ENCODE peak calls at places on chromosome 6, in nine cellular contexts. One of them, this sample, is unnamed.
A peak's percentile ranks its signal among the peaks of the same experiment; 100 is the strongest.

GRCh38 chr6:125300992-125301434 is 754 bp downstream of the HDDC2 start:
- DNase-seq in HCEC 1CT: peak; percentile 33
- DNase-seq in ovary: no peak
- DNase-seq in neural progenitor cell: no peak
- DNase-seq in naive thymus-derived CD8-positive, alpha-beta T cell: no peak
- DNase-seq in Peyer's patch: no peak
- DNase-seq in NCI-H2171 treated with DMSO at 0.1 percent for 48 hours: no peak
- DNase-seq in stimulated activated CD4-positive, alpha-beta T cell treated with anti-CD3 and anti-CD28 coated beads, TNF-alpha, amount 100 ng/mL, for 4 hours: no peak
- DNase-seq in tibial artery: peak; percentile 36
- DNase-seq in this sample: no peak

GRCh38 chr6:11043961-11044711 is at the start of gene ELOVL2:
- DNase-seq in HCEC 1CT: peak; percentile 23
- DNase-seq in ovary: no peak
- DNase-seq in neural progenitor cell: peak; percentile 82
- DNase-seq in naive thymus-derived CD8-positive, alpha-beta T cell: no peak
- DNase-seq in Peyer's patch: no peak
- DNase-seq in NCI-H2171 treated with DMSO at 0.1 percent for 48 hours: no peak
- DNase-seq in stimulated activated CD4-positive, alpha-beta T cell treated with anti-CD3 and anti-CD28 coated beads, TNF-alpha, amount 100 ng/mL, for 4 hours: no peak
- DNase-seq in tibial artery: no peak
- DNase-seq in this sample: no peak

GRCh38 chr6:57421503-57421902 is 104.1 kb downstream of the PRIM2 start:
- DNase-seq in HCEC 1CT: no peak
- DNase-seq in ovary: no peak
- DNase-seq in neural progenitor cell: no peak
- DNase-seq in naive thymus-derived CD8-positive, alpha-beta T cell: no peak
- DNase-seq in Peyer's patch: no peak
- DNase-seq in NCI-H2171 treated with DMSO at 0.1 percent for 48 hours: no peak
- DNase-seq in stimulated activated CD4-positive, alpha-beta T cell treated with anti-CD3 and anti-CD28 coated beads, TNF-alpha, amount 100 ng/mL, for 4 hours: no peak
- DNase-seq in tibial artery: no peak
- DNase-seq in this sample: no peak

GRCh38 chr6:149387787-149388512 is 12.1 kb upstream of the SUMO4 start:
- DNase-seq in HCEC 1CT: no peak
- DNase-seq in ovary: no peak
- DNase-seq in neural progenitor cell: no peak
- DNase-seq in naive thymus-derived CD8-positive, alpha-beta T cell: no peak
- DNase-seq in Peyer's patch: no peak
- DNase-seq in NCI-H2171 treated with DMSO at 0.1 percent for 48 hours: no peak
- DNase-seq in stimulated activated CD4-positive, alpha-beta T cell treated with anti-CD3 and anti-CD28 coated beads, TNF-alpha, amount 100 ng/mL, for 4 hours: no peak
- DNase-seq in tibial artery: no peak
- DNase-seq in this sample: peak; percentile 31

GRCh38 chr6:56555438-56555872 is 87.2 kb downstream of the DST start:
- DNase-seq in HCEC 1CT: no peak
- DNase-seq in ovary: peak; percentile 32
- DNase-seq in neural progenitor cell: peak; percentile 64
- DNase-seq in naive thymus-derived CD8-positive, alpha-beta T cell: no peak
- DNase-seq in Peyer's patch: no peak
- DNase-seq in NCI-H2171 treated with DMSO at 0.1 percent for 48 hours: peak; percentile 14
- DNase-seq in stimulated activated CD4-positive, alpha-beta T cell treated with anti-CD3 and anti-CD28 coated beads, TNF-alpha, amount 100 ng/mL, for 4 hours: no peak
- DNase-seq in tibial artery: no peak
- DNase-seq in this sample: no peak

GRCh38 chr6:78810698-78811097 is 56.7 kb upstream of the IRAK1BP1 start:
- DNase-seq in HCEC 1CT: peak; percentile 9
- DNase-seq in ovary: no peak
- DNase-seq in neural progenitor cell: no peak
- DNase-seq in naive thymus-derived CD8-positive, alpha-beta T cell: no peak
- DNase-seq in Peyer's patch: no peak
- DNase-seq in NCI-H2171 treated with DMSO at 0.1 percent for 48 hours: no peak
- DNase-seq in stimulated activated CD4-positive, alpha-beta T cell treated with anti-CD3 and anti-CD28 coated beads, TNF-alpha, amount 100 ng/mL, for 4 hours: no peak
- DNase-seq in tibial artery: no peak
- DNase-seq in this sample: no peak

GRCh38 chr6:13836170-13836569 is 21.8 kb upstream of the MCUR1 start:
- DNase-seq in HCEC 1CT: no peak
- DNase-seq in ovary: no peak
- DNase-seq in neural progenitor cell: no peak
- DNase-seq in naive thymus-derived CD8-positive, alpha-beta T cell: no peak
- DNase-seq in Peyer's patch: no peak
- DNase-seq in NCI-H2171 treated with DMSO at 0.1 percent for 48 hours: no peak
- DNase-seq in stimulated activated CD4-positive, alpha-beta T cell treated with anti-CD3 and anti-CD28 coated beads, TNF-alpha, amount 100 ng/mL, for 4 hours: no peak
- DNase-seq in tibial artery: no peak
- DNase-seq in this sample: no peak

GRCh38 chr6:28207244-28208179 is 17.6 kb upstream of the ZSCAN9 start:
- DNase-seq in HCEC 1CT: peak; percentile 44
- DNase-seq in ovary: no peak
- DNase-seq in neural progenitor cell: peak; percentile 79
- DNase-seq in naive thymus-derived CD8-positive, alpha-beta T cell: no peak
- DNase-seq in Peyer's patch: peak; percentile 60
- DNase-seq in NCI-H2171 treated with DMSO at 0.1 percent for 48 hours: no peak
- DNase-seq in stimulated activated CD4-positive, alpha-beta T cell treated with anti-CD3 and anti-CD28 coated beads, TNF-alpha, amount 100 ng/mL, for 4 hours: no peak
- DNase-seq in tibial artery: no peak
- DNase-seq in this sample: peak; percentile 24

GRCh38 chr6:40542175-40542764 is 44.9 kb downstream of the LRFN2 start:
- DNase-seq in HCEC 1CT: no peak
- DNase-seq in ovary: no peak
- DNase-seq in neural progenitor cell: peak; percentile 46
- DNase-seq in naive thymus-derived CD8-positive, alpha-beta T cell: no peak
- DNase-seq in Peyer's patch: no peak
- DNase-seq in NCI-H2171 treated with DMSO at 0.1 percent for 48 hours: peak; percentile 2
- DNase-seq in stimulated activated CD4-positive, alpha-beta T cell treated with anti-CD3 and anti-CD28 coated beads, TNF-alpha, amount 100 ng/mL, for 4 hours: no peak
- DNase-seq in tibial artery: no peak
- DNase-seq in this sample: no peak

GRCh38 chr6:6246539-6246938 is 73.9 kb downstream of the F13A1 start:
- DNase-seq in HCEC 1CT: no peak
- DNase-seq in ovary: no peak
- DNase-seq in neural progenitor cell: no peak
- DNase-seq in naive thymus-derived CD8-positive, alpha-beta T cell: no peak
- DNase-seq in Peyer's patch: no peak
- DNase-seq in NCI-H2171 treated with DMSO at 0.1 percent for 48 hours: no peak
- DNase-seq in stimulated activated CD4-positive, alpha-beta T cell treated with anti-CD3 and anti-CD28 coated beads, TNF-alpha, amount 100 ng/mL, for 4 hours: no peak
- DNase-seq in tibial artery: no peak
- DNase-seq in this sample: no peak

GRCh38 chr6:88910922-88911778 is 52.3 kb downstream of the RNGTT start:
- DNase-seq in HCEC 1CT: no peak
- DNase-seq in ovary: no peak
- DNase-seq in neural progenitor cell: no peak
- DNase-seq in naive thymus-derived CD8-positive, alpha-beta T cell: no peak
- DNase-seq in Peyer's patch: no peak
- DNase-seq in NCI-H2171 treated with DMSO at 0.1 percent for 48 hours: peak; percentile 19
- DNase-seq in stimulated activated CD4-positive, alpha-beta T cell treated with anti-CD3 and anti-CD28 coated beads, TNF-alpha, amount 100 ng/mL, for 4 hours: no peak
- DNase-seq in tibial artery: no peak
- DNase-seq in this sample: no peak

GRCh38 chr6:168526841-168527281 is 85.9 kb downstream of the SMOC2 start:
- DNase-seq in HCEC 1CT: no peak
- DNase-seq in ovary: peak; percentile 62
- DNase-seq in neural progenitor cell: no peak
- DNase-seq in naive thymus-derived CD8-positive, alpha-beta T cell: no peak
- DNase-seq in Peyer's patch: no peak
- DNase-seq in NCI-H2171 treated with DMSO at 0.1 percent for 48 hours: no peak
- DNase-seq in stimulated activated CD4-positive, alpha-beta T cell treated with anti-CD3 and anti-CD28 coated beads, TNF-alpha, amount 100 ng/mL, for 4 hours: no peak
- DNase-seq in tibial artery: peak; percentile 69
- DNase-seq in this sample: peak; percentile 29

GRCh38 chr6:39684790-39685485 is 40.3 kb downstream of the KIF6 start:
- DNase-seq in HCEC 1CT: no peak
- DNase-seq in ovary: no peak
- DNase-seq in neural progenitor cell: no peak
- DNase-seq in naive thymus-derived CD8-positive, alpha-beta T cell: no peak
- DNase-seq in Peyer's patch: no peak
- DNase-seq in NCI-H2171 treated with DMSO at 0.1 percent for 48 hours: no peak
- DNase-seq in stimulated activated CD4-positive, alpha-beta T cell treated with anti-CD3 and anti-CD28 coated beads, TNF-alpha, amount 100 ng/mL, for 4 hours: no peak
- DNase-seq in tibial artery: no peak
- DNase-seq in this sample: no peak

GRCh38 chr6:129774697-129775447 is 64.9 kb upstream of the ARHGAP18 start:
- DNase-seq in HCEC 1CT: peak; percentile 74
- DNase-seq in ovary: peak; percentile 68
- DNase-seq in neural progenitor cell: peak; percentile 90
- DNase-seq in naive thymus-derived CD8-positive, alpha-beta T cell: no peak
- DNase-seq in Peyer's patch: peak; percentile 56
- DNase-seq in NCI-H2171 treated with DMSO at 0.1 percent for 48 hours: peak; percentile 30
- DNase-seq in stimulated activated CD4-positive, alpha-beta T cell treated with anti-CD3 and anti-CD28 coated beads, TNF-alpha, amount 100 ng/mL, for 4 hours: no peak
- DNase-seq in tibial artery: peak; percentile 76
- DNase-seq in this sample: peak; percentile 75

GRCh38 chr6:27544612-27545260 is 71.8 kb upstream of the ZNF184 start:
- DNase-seq in HCEC 1CT: no peak
- DNase-seq in ovary: no peak
- DNase-seq in neural progenitor cell: peak; percentile 63
- DNase-seq in naive thymus-derived CD8-positive, alpha-beta T cell: no peak
- DNase-seq in Peyer's patch: no peak
- DNase-seq in NCI-H2171 treated with DMSO at 0.1 percent for 48 hours: no peak
- DNase-seq in stimulated activated CD4-positive, alpha-beta T cell treated with anti-CD3 and anti-CD28 coated beads, TNF-alpha, amount 100 ng/mL, for 4 hours: no peak
- DNase-seq in tibial artery: no peak
- DNase-seq in this sample: no peak

GRCh38 chr6:44036196-44036595 is 91.1 kb downstream of the MRPL14 start:
- DNase-seq in HCEC 1CT: peak; percentile 39
- DNase-seq in ovary: no peak
- DNase-seq in neural progenitor cell: no peak
- DNase-seq in naive thymus-derived CD8-positive, alpha-beta T cell: no peak
- DNase-seq in Peyer's patch: no peak
- DNase-seq in NCI-H2171 treated with DMSO at 0.1 percent for 48 hours: no peak
- DNase-seq in stimulated activated CD4-positive, alpha-beta T cell treated with anti-CD3 and anti-CD28 coated beads, TNF-alpha, amount 100 ng/mL, for 4 hours: no peak
- DNase-seq in tibial artery: no peak
- DNase-seq in this sample: no peak

GRCh38 chr6:146697921-146698320 is 99.1 kb downstream of the ADGB start:
- DNase-seq in HCEC 1CT: no peak
- DNase-seq in ovary: no peak
- DNase-seq in neural progenitor cell: no peak
- DNase-seq in naive thymus-derived CD8-positive, alpha-beta T cell: no peak
- DNase-seq in Peyer's patch: no peak
- DNase-seq in NCI-H2171 treated with DMSO at 0.1 percent for 48 hours: no peak
- DNase-seq in stimulated activated CD4-positive, alpha-beta T cell treated with anti-CD3 and anti-CD28 coated beads, TNF-alpha, amount 100 ng/mL, for 4 hours: no peak
- DNase-seq in tibial artery: no peak
- DNase-seq in this sample: no peak

GRCh38 chr6:20589266-20589665 is 55.0 kb downstream of the CDKAL1 start:
- DNase-seq in HCEC 1CT: no peak
- DNase-seq in ovary: no peak
- DNase-seq in neural progenitor cell: no peak
- DNase-seq in naive thymus-derived CD8-positive, alpha-beta T cell: no peak
- DNase-seq in Peyer's patch: no peak
- DNase-seq in NCI-H2171 treated with DMSO at 0.1 percent for 48 hours: no peak
- DNase-seq in stimulated activated CD4-positive, alpha-beta T cell treated with anti-CD3 and anti-CD28 coated beads, TNF-alpha, amount 100 ng/mL, for 4 hours: no peak
- DNase-seq in tibial artery: no peak
- DNase-seq in this sample: no peak

GRCh38 chr6:152462716-152463115 is 174.4 kb downstream of the SYNE1 start:
- DNase-seq in HCEC 1CT: no peak
- DNase-seq in ovary: no peak
- DNase-seq in neural progenitor cell: no peak
- DNase-seq in naive thymus-derived CD8-positive, alpha-beta T cell: no peak
- DNase-seq in Peyer's patch: no peak
- DNase-seq in NCI-H2171 treated with DMSO at 0.1 percent for 48 hours: no peak
- DNase-seq in stimulated activated CD4-positive, alpha-beta T cell treated with anti-CD3 and anti-CD28 coated beads, TNF-alpha, amount 100 ng/mL, for 4 hours: no peak
- DNase-seq in tibial artery: no peak
- DNase-seq in this sample: no peak

GRCh38 chr6:25842526-25842925 is 10.7 kb upstream of the SLC17A1 start:
- DNase-seq in HCEC 1CT: no peak
- DNase-seq in ovary: no peak
- DNase-seq in neural progenitor cell: no peak
- DNase-seq in naive thymus-derived CD8-positive, alpha-beta T cell: no peak
- DNase-seq in Peyer's patch: no peak
- DNase-seq in NCI-H2171 treated with DMSO at 0.1 percent for 48 hours: no peak
- DNase-seq in stimulated activated CD4-positive, alpha-beta T cell treated with anti-CD3 and anti-CD28 coated beads, TNF-alpha, amount 100 ng/mL, for 4 hours: no peak
- DNase-seq in tibial artery: no peak
- DNase-seq in this sample: no peak

GRCh38 chr6:165204807-165205545 is 104.4 kb downstream of the C6orf118 start:
- DNase-seq in HCEC 1CT: no peak
- DNase-seq in ovary: no peak
- DNase-seq in neural progenitor cell: peak; percentile 64
- DNase-seq in naive thymus-derived CD8-positive, alpha-beta T cell: no peak
- DNase-seq in Peyer's patch: no peak
- DNase-seq in NCI-H2171 treated with DMSO at 0.1 percent for 48 hours: no peak
- DNase-seq in stimulated activated CD4-positive, alpha-beta T cell treated with anti-CD3 and anti-CD28 coated beads, TNF-alpha, amount 100 ng/mL, for 4 hours: no peak
- DNase-seq in tibial artery: no peak
- DNase-seq in this sample: no peak

GRCh38 chr6:41942045-41942851 is 640 bp upstream of the CCND3 start:
- DNase-seq in HCEC 1CT: peak; percentile 86
- DNase-seq in ovary: no peak
- DNase-seq in neural progenitor cell: no peak
- DNase-seq in naive thymus-derived CD8-positive, alpha-beta T cell: no peak
- DNase-seq in Peyer's patch: no peak
- DNase-seq in NCI-H2171 treated with DMSO at 0.1 percent for 48 hours: no peak
- DNase-seq in stimulated activated CD4-positive, alpha-beta T cell treated with anti-CD3 and anti-CD28 coated beads, TNF-alpha, amount 100 ng/mL, for 4 hours: no peak
- DNase-seq in tibial artery: no peak
- DNase-seq in this sample: no peak

GRCh38 chr6:72616406-72617015 is 5.4 kb upstream of the KCNQ5 start:
- DNase-seq in HCEC 1CT: peak; percentile 59
- DNase-seq in ovary: no peak
- DNase-seq in neural progenitor cell: peak; percentile 44
- DNase-seq in naive thymus-derived CD8-positive, alpha-beta T cell: no peak
- DNase-seq in Peyer's patch: no peak
- DNase-seq in NCI-H2171 treated with DMSO at 0.1 percent for 48 hours: no peak
- DNase-seq in stimulated activated CD4-positive, alpha-beta T cell treated with anti-CD3 and anti-CD28 coated beads, TNF-alpha, amount 100 ng/mL, for 4 hours: no peak
- DNase-seq in tibial artery: no peak
- DNase-seq in this sample: no peak

GRCh38 chr6:170127151-170127550 is 163.7 kb downstream of the DLL1 start:
- DNase-seq in HCEC 1CT: no peak
- DNase-seq in ovary: peak; percentile 5
- DNase-seq in neural progenitor cell: no peak
- DNase-seq in naive thymus-derived CD8-positive, alpha-beta T cell: no peak
- DNase-seq in Peyer's patch: peak; percentile 10
- DNase-seq in NCI-H2171 treated with DMSO at 0.1 percent for 48 hours: no peak
- DNase-seq in stimulated activated CD4-positive, alpha-beta T cell treated with anti-CD3 and anti-CD28 coated beads, TNF-alpha, amount 100 ng/mL, for 4 hours: no peak
- DNase-seq in tibial artery: peak; percentile 7
- DNase-seq in this sample: no peak

GRCh38 chr6:161135695-161136591 is 137.9 kb downstream of the AGPAT4 start:
- DNase-seq in HCEC 1CT: no peak
- DNase-seq in ovary: no peak
- DNase-seq in neural progenitor cell: no peak
- DNase-seq in naive thymus-derived CD8-positive, alpha-beta T cell: no peak
- DNase-seq in Peyer's patch: no peak
- DNase-seq in NCI-H2171 treated with DMSO at 0.1 percent for 48 hours: no peak
- DNase-seq in stimulated activated CD4-positive, alpha-beta T cell treated with anti-CD3 and anti-CD28 coated beads, TNF-alpha, amount 100 ng/mL, for 4 hours: no peak
- DNase-seq in tibial artery: no peak
- DNase-seq in this sample: no peak

GRCh38 chr6:14286144-14286543 is 168.6 kb downstream of the CD83 start:
- DNase-seq in HCEC 1CT: peak; percentile 77
- DNase-seq in ovary: no peak
- DNase-seq in neural progenitor cell: no peak
- DNase-seq in naive thymus-derived CD8-positive, alpha-beta T cell: no peak
- DNase-seq in Peyer's patch: no peak
- DNase-seq in NCI-H2171 treated with DMSO at 0.1 percent for 48 hours: no peak
- DNase-seq in stimulated activated CD4-positive, alpha-beta T cell treated with anti-CD3 and anti-CD28 coated beads, TNF-alpha, amount 100 ng/mL, for 4 hours: no peak
- DNase-seq in tibial artery: peak; percentile 33
- DNase-seq in this sample: no peak

GRCh38 chr6:126811307-126811706 is 307.2 kb upstream of the RSPO3 start:
- DNase-seq in HCEC 1CT: peak; percentile 51
- DNase-seq in ovary: no peak
- DNase-seq in neural progenitor cell: no peak
- DNase-seq in naive thymus-derived CD8-positive, alpha-beta T cell: no peak
- DNase-seq in Peyer's patch: no peak
- DNase-seq in NCI-H2171 treated with DMSO at 0.1 percent for 48 hours: no peak
- DNase-seq in stimulated activated CD4-positive, alpha-beta T cell treated with anti-CD3 and anti-CD28 coated beads, TNF-alpha, amount 100 ng/mL, for 4 hours: no peak
- DNase-seq in tibial artery: peak; percentile 33
- DNase-seq in this sample: no peak

GRCh38 chr6:158810149-158811095 is 8.7 kb downstream of the EZR start:
- DNase-seq in HCEC 1CT: no peak
- DNase-seq in ovary: no peak
- DNase-seq in neural progenitor cell: no peak
- DNase-seq in naive thymus-derived CD8-positive, alpha-beta T cell: no peak
- DNase-seq in Peyer's patch: no peak
- DNase-seq in NCI-H2171 treated with DMSO at 0.1 percent for 48 hours: no peak
- DNase-seq in stimulated activated CD4-positive, alpha-beta T cell treated with anti-CD3 and anti-CD28 coated beads, TNF-alpha, amount 100 ng/mL, for 4 hours: no peak
- DNase-seq in tibial artery: no peak
- DNase-seq in this sample: no peak